ENCODE peak calls at places on chromosomes 12 and 14, in nine cellular contexts. J, N, M, S, Y, Q, P, K and B are unnamed samples.

GRCh38 chr12:4112734-4113396 is 160.7 kb upstream of the CCND2 start:
- DNase-seq in S (no peak), Q (no peak), Y (no peak), N (peak; percentile 25), K (no peak), M (peak; percentile 14), J (no peak), P (no peak), B (no peak)

GRCh38 chr12:8629486-8630033 is 16.9 kb upstream of the AICDA start:
- DNase-seq in N (no peak), Y (no peak), S (peak; percentile 98), J (peak; percentile 72), K (no peak), M (peak; percentile 76), Q (no peak), P (no peak), B (peak; percentile 52)

GRCh38 chr12:89450922-89451321 is 73.7 kb downstream of the GALNT4 start:
- DNase-seq in Y (peak; percentile 44), Q (no peak), S (no peak), J (peak; percentile 51), P (peak; percentile 89), M (peak; percentile 87), K (peak; percentile 78), N (peak; percentile 76), B (peak; percentile 57)

GRCh38 chr12:75478395-75478794 is 2.2 kb upstream of the GLIPR1 start:
- DNase-seq in Q (no peak), P (no peak), N (peak; percentile 78), M (peak; percentile 60), K (no peak), J (peak; percentile 74), S (peak; percentile 28), Y (no peak), B (peak; percentile 72)

GRCh38 chr14:78836777-78837176 is 666.6 kb downstream of the NRXN3 start:
- DNase-seq in N (peak; percentile 52), Y (peak; percentile 71), J (peak; percentile 66), P (peak; percentile 94), K (peak; percentile 57), Q (peak; percentile 44), M (peak; percentile 65), S (peak; percentile 17), B (peak; percentile 60)

GRCh38 chr12:33322519-33322918 is 117.1 kb downstream of the SYT10 start:
- DNase-seq in M (no peak), Q (no peak), P (no peak), S (no peak), N (no peak), K (no peak), J (no peak), Y (peak; percentile 5), B (no peak)

GRCh38 chr12:67193705-67194104 is 75.5 kb upstream of the CAND1 start:
- DNase-seq in J (peak; percentile 42), S (no peak), Q (peak; percentile 62), M (peak; percentile 34), N (peak; percentile 23), Y (peak; percentile 70), P (peak; percentile 56), K (peak; percentile 24), B (peak; percentile 50)

GRCh38 chr12:27875677-27876076 is 95.6 kb upstream of the MANSC4 start:
- DNase-seq in S (no peak), P (no peak), Q (no peak), Y (no peak), N (no peak), M (no peak), K (no peak), J (no peak), B (no peak)

GRCh38 chr12:12788675-12789368 is 3.4 kb downstream of the APOLD1 start:
- DNase-seq in Q (peak; percentile 54), Y (peak; percentile 85), P (peak; percentile 85), N (peak; percentile 82), J (peak; percentile 81), K (peak; percentile 76), M (peak; percentile 65), S (no peak), B (peak; percentile 93)

GRCh38 chr14:50820786-50821185 is 10.2 kb downstream of the NIN start:
- DNase-seq in Y (no peak), J (no peak), S (no peak), K (no peak), N (no peak), P (no peak), Q (no peak), M (no peak), B (no peak)

GRCh38 chr14:103629503-103630121 is 601 bp downstream of the KLC1 start:
- DNase-seq in N (no peak), P (peak; percentile 56), Y (peak; percentile 85), S (no peak), M (peak; percentile 20), Q (peak; percentile 58), K (no peak), J (peak; percentile 70), B (peak; percentile 70)

GRCh38 chr12:121033625-121034349 is 5.3 kb downstream of the OASL start:
- DNase-seq in Y (no peak), K (no peak), M (peak; percentile 51), S (peak; percentile 38), P (no peak), J (peak; percentile 78), N (no peak), Q (no peak), B (peak; percentile 21)

GRCh38 chr14:75229923-75230792 is 48.5 kb upstream of the FOS start:
- DNase-seq in Y (peak; percentile 45), N (peak; percentile 34), P (peak; percentile 98), J (peak; percentile 66), K (peak; percentile 50), S (peak; percentile 74), M (peak; percentile 79), Q (no peak), B (peak; percentile 26)

GRCh38 chr12:109087250-109087649 is 6.0 kb downstream of the ALKBH2 start:
- DNase-seq in K (no peak), Q (no peak), M (no peak), J (no peak), Y (no peak), N (no peak), P (no peak), S (no peak), B (no peak)

GRCh38 chr12:109084425-109084824 is 8.8 kb downstream of the ALKBH2 start:
- DNase-seq in Q (no peak), P (no peak), Y (no peak), N (no peak), S (no peak), K (no peak), J (no peak), M (no peak), B (no peak)

GRCh38 chr12:109085590-109085989 is 7.7 kb downstream of the ALKBH2 start:
- DNase-seq in J (no peak), S (no peak), M (no peak), Q (no peak), K (no peak), P (no peak), Y (no peak), N (no peak), B (no peak)

DNA sequence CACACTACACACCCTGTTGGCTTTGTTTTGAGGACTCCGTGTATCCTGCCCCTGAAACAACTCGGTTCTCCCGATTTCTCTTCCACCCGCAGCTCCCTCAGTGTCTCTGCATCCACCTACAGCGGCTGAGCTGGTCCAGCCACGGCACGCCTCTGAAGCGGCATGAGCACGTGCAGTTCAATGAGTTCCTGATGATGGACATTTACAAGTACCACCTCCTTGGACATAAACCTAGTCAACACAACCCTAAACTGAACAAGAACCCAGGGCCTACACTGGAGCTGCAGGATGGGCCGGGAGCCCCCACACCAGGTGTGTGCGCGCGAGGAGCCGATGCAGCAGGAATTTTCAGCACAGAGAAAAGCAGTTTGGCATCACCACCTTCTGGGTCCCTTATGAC is 10.5 kb downstream of the ALKBH2 start:
- DNase-seq in S (no peak), Q (no peak), K (no peak), M (no peak), Y (no peak), N (no peak), P (no peak), J (no peak), B (no peak)
- H3K9ac ChIP-seq in S (no peak overlapping the region), Q (no peak overlapping the region), K (no peak overlapping the region), M (no peak overlapping the region), Y (no peak overlapping the region), N (no peak overlapping the region), P (no peak overlapping the region), J (no peak overlapping the region), B (no peak overlapping the region)

DNA sequence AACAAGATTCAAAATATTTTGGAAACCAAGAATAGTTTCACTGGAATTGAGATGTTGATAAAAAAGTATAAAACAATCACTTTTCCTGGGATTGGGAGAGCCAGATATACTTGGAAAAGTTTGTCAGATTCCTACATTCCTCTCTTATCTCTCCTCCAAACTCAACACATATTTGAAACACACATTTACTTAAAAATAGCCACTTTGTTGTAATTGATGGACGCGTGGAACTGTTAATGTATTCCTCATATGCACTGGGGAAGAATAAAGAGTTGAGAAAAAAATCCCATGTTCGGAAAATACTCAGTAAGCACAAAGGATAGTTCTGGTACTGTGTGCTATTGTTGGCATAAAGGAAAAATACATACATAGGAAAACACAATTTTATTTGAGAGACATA is 195.6 kb upstream of the FLRT2 start:
- DNase-seq in N (no peak), Y (no peak), S (no peak), Q (no peak), P (no peak), K (no peak), M (peak; percentile 59), J (no peak), B (no peak)
- H3K4me3 ChIP-seq in N (no peak overlapping the region), Y (no peak overlapping the region), S (no peak overlapping the region), Q (no peak overlapping the region), P (no peak overlapping the region), K (no peak overlapping the region), M (no peak overlapping the region), J (no peak overlapping the region), B (no peak overlapping the region)

DNA sequence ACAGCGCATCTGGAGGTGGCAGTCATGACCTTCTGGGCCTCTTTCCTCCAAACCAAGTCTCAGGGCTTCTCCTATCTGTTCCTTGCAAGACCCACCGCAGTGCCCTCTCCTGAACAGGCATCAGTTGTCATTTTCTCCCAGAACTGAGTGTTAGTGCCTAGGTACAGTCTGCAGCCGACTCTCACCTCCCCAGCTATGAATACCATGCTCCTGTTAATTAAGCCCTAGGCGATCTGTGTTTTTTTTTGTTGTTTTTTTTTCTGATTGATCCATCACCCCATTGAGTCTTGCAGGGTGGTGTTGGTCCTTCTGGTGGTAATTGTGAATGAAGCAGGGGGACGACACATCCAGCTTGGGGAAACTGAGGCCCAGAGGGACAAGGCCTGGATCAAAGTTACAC is 47.5 kb upstream of the DLK1 start:
- DNase-seq in N (no peak), J (no peak), K (no peak), P (no peak), Y (no peak), Q (no peak), M (no peak), S (no peak), B (no peak)
- H3K4me1 ChIP-seq in N (peaks cover 10% of the 10 kb centered on the region), J (peaks cover 6% of the 10 kb centered on the region), K (peaks cover 8% of the 10 kb centered on the region), P (no peaks in the 10 kb centered on the region), Y (peaks cover 38% of the 10 kb centered on the region), Q (peaks cover 21% of the 10 kb centered on the region), M (peaks cover 11% of the 10 kb centered on the region), S (no peaks in the 10 kb centered on the region), B (peaks cover 51% of the 10 kb centered on the region)

DNA sequence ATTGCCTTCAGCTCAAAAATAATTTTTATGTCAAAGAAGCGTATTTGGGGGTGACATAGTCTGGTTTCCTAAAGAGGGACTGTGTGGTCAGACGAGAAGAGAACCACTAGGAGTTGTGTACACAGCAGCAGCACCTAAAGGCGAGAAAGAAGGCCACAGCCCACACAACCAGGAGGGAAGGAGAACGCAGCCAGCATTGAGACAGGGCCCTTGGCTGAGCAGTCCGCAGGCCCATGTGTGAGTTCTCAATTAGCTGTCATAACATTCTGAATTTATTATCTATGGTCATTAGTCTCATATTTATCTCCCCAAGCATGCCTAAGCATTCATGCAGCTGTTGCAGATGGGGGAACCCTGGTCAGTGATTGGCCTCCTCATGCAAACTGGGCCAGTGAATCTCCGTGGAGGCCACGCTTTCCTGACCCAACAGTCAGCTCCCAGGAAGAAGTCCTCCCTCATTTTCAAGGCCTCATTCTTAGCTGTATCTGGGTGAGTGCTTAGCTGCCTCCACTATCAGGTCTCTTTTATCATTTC is 81.2 kb upstream of the ATF7IP start:
- DNase-seq in K (no peak), P (peak; percentile 54), S (peak; percentile 40), M (no peak), N (peak; percentile 10), Q (no peak), Y (peak; percentile 24), J (no peak), B (no peak)
- H3K9ac ChIP-seq in K (no peak overlapping the region), P (no peak overlapping the region), S (peak overlapping the region; percentile 76), M (no peak overlapping the region), N (no peak overlapping the region), Q (no peak overlapping the region), Y (no peak overlapping the region), J (no peak overlapping the region), B (no peak overlapping the region)